ENCODE peak calls at places on chromosomes 7 and 10, in seven cellular contexts. O is fibroblast of lung; W is T-cell; M is endodermal cell; P is activated naive CD8-positive, alpha-beta T cell treated with anti-CD3 and anti-CD28 coated beads, Interleukin-2, amount 50 U/mL, for 24 hours; X is dermis microvascular lymphatic vessel endothelial cell; C is bronchial epithelial cell. Z is an unnamed sample.

GRCh38 chr7:134695321-134695860 is 48.7 kb downstream of the BPGM start:
- DNase-seq in O (no peak), W (no peak), M (no peak), P (no peak), X (no peak), C (no peak), Z (no peak)

GRCh38 chr10:125160856-125161569 is 650 bp upstream of the CTBP2 start:
- DNase-seq in O (peak; percentile 88), W (no peak), M (peak; percentile 95), P (peak; percentile 38), X (peak; percentile 72), C (peak; percentile 69), Z (no peak)

GRCh38 chr10:33570495-33570894 is 236.0 kb upstream of the NRP1 start:
- DNase-seq in O (no peak), W (no peak), M (no peak), P (no peak), X (no peak), C (no peak), Z (no peak)

GRCh38 chr7:87013136-87013840 is 46.2 kb downstream of the ELAPOR2 start:
- DNase-seq in O (no peak), W (no peak), M (no peak), P (no peak), X (no peak), C (no peak), Z (no peak)

GRCh38 chr7:157664866-157665633 is 328.2 kb downstream of the DNAJB6 start:
- DNase-seq in O (no peak), W (no peak), M (peak; percentile 22), P (no peak), X (no peak), C (no peak), Z (no peak)

GRCh38 chr10:45058992-45059561 is 58.4 kb downstream of the ZNF22 start:
- DNase-seq in O (no peak), W (no peak), M (no peak), P (no peak), X (no peak), C (peak; percentile 37), Z (no peak)

GRCh38 chr7:148261996-148262688 is 328.4 kb upstream of the C7orf33 start:
- DNase-seq in O (no peak), W (no peak), M (no peak), P (no peak), X (no peak), C (no peak), Z (no peak)

GRCh38 chr7:132322981-132323380 is 253.3 kb downstream of the PLXNA4 start:
- DNase-seq in O (no peak), W (no peak), M (no peak), P (no peak), X (no peak), C (no peak), Z (no peak)

GRCh38 chr7:100191775-100192174 is 14.1 kb downstream of the STAG3 start:
- DNase-seq in O (peak; percentile 34), W (no peak), M (no peak), P (no peak), X (no peak), C (peak; percentile 40), Z (no peak)

GRCh38 chr10:48744587-48744986 is 59.9 kb downstream of the WDFY4 start:
- DNase-seq in O (no peak), W (no peak), M (no peak), P (no peak), X (no peak), C (no peak), Z (no peak)

GRCh38 chr10:102769375-102770107 is 25.8 kb downstream of the WBP1L start:
- DNase-seq in O (no peak), W (no peak), M (no peak), P (no peak), X (no peak), C (peak; percentile 97), Z (no peak)

GRCh38 chr7:115135769-115136410 is 214.0 kb downstream of the MDFIC start:
- DNase-seq in O (peak; percentile 10), W (no peak), M (no peak), P (no peak), X (peak; percentile 29), C (peak; percentile 17), Z (peak; percentile 25)